ENCODE peak calls at places on chromosome 1, in five cellular contexts. I is T follicular helper cell; R is effector memory CD8-positive, alpha-beta T cell; K is psoas muscle; T is EL. Z is an unnamed sample.

GRCh38 chr1:26907071-26907922 is 6.5 kb downstream of the NR0B2 start:
- DNase-seq in T (peak), K (peak), R (no peak), I (no peak), Z (no peak)

GRCh38 chr1:10105484-10105883 is 72.7 kb downstream of the UBE4B start:
- DNase-seq in T (no peak), R (no peak), I (no peak), K (peak), Z (peak)

GRCh38 chr1:190578015-190578414 is 100.4 kb upstream of the BRINP3 start:
- DNase-seq in R (no peak), K (no peak), T (peak), I (no peak), Z (no peak)

GRCh38 chr1:100449477-100449876 is 88.5 kb upstream of the GPR88 start:
- DNase-seq in K (no peak), T (no peak), R (no peak), I (no peak), Z (no peak)

GRCh38 chr1:220410681-220411080 is 117.3 kb upstream of the MARK1 start:
- DNase-seq in R (no peak), I (no peak), T (peak), K (no peak), Z (no peak)

GRCh38 chr1:151908228-151908691 is 1.1 kb downstream of the THEM4 start:
- DNase-seq in K (no peak), T (peak), R (no peak), I (no peak), Z (no peak)

GRCh38 chr1:6495540-6496359 is 4.3 kb upstream of the PLEKHG5 start:
- DNase-seq in R (no peak), K (no peak), I (no peak), T (no peak), Z (no peak)

GRCh38 chr1:185291647-185292046 is 25.4 kb downstream of the IVNS1ABP start:
- DNase-seq in T (no peak), R (no peak), K (no peak), I (no peak), Z (no peak)

GRCh38 chr1:19597463-19598309 is 46.4 kb upstream of the NBL1 start:
- DNase-seq in I (peak), K (no peak), R (no peak), T (peak), Z (no peak)

GRCh38 chr1:172351761-172352161 is 68.7 kb upstream of the C1orf105 start:
- DNase-seq in K (no peak), T (peak), I (no peak), R (no peak), Z (no peak)

GRCh38 chr1:231584117-231584516 is 42.5 kb upstream of the DISC1 start:
- DNase-seq in K (no peak), I (no peak), R (no peak), T (peak), Z (no peak)

GRCh38 chr1:20882837-20883236 is 95.7 kb upstream of the HP1BP3 start:
- DNase-seq in R (no peak), T (no peak), I (no peak), K (no peak), Z (no peak)

GRCh38 chr1:58041621-58042020 is 504.9 kb downstream of the OMA1 start:
- DNase-seq in T (no peak), I (no peak), R (no peak), K (no peak), Z (no peak)

GRCh38 chr1:166947398-166948043 is 27.8 kb downstream of the ILDR2 start:
- DNase-seq in K (peak), I (no peak), R (no peak), T (peak), Z (peak)

Z was measured in chondrocyte.